ENCODE peak calls at places on chromosome 1, in seven cellular contexts. One of them, this sample, is unnamed.

GRCh38 chr1:110610741-110611286 is 4.7 kb upstream of the KCNA2 start:
- DNase-seq in fibroblast of mammary gland: no peak
- DNase-seq in AG09309: no peak
- DNase-seq in H9: no peak
- DNase-seq in choroid plexus epithelial cell: no peak
- DNase-seq in nephron progenitor cell: no peak
- DNase-seq in WTC11: no peak
- DNase-seq in this sample: no peak

GRCh38 chr1:160954158-160955104 is at the start of gene ITLN2:
- DNase-seq in nephron progenitor cell: peak
- DNase-seq in choroid plexus epithelial cell: peak
- DNase-seq in H9: peak
- DNase-seq in AG09309: no peak
- DNase-seq in WTC11: peak
- DNase-seq in fibroblast of mammary gland: peak
- DNase-seq in this sample: peak

GRCh38 chr1:226665505-226666163 is 73.4 kb downstream of the ITPKB start:
- DNase-seq in fibroblast of mammary gland: no peak
- DNase-seq in H9: no peak
- DNase-seq in choroid plexus epithelial cell: no peak
- DNase-seq in AG09309: no peak
- DNase-seq in nephron progenitor cell: no peak
- DNase-seq in WTC11: no peak
- DNase-seq in this sample: no peak

GRCh38 chr1:59833022-59833421 is 18.3 kb downstream of the HOOK1 start:
- DNase-seq in choroid plexus epithelial cell: peak
- DNase-seq in nephron progenitor cell: no peak
- DNase-seq in WTC11: no peak
- DNase-seq in fibroblast of mammary gland: peak
- DNase-seq in AG09309: no peak
- DNase-seq in H9: no peak
- DNase-seq in this sample: no peak

GRCh38 chr1:207309775-207310273 is 11.7 kb upstream of the CD55 start:
- DNase-seq in AG09309: no peak
- DNase-seq in nephron progenitor cell: no peak
- DNase-seq in choroid plexus epithelial cell: peak
- DNase-seq in fibroblast of mammary gland: peak
- DNase-seq in WTC11: no peak
- DNase-seq in H9: no peak
- DNase-seq in this sample: no peak

GRCh38 chr1:18299441-18300338 is 181.0 kb upstream of the KLHDC7A start:
- DNase-seq in choroid plexus epithelial cell: peak
- DNase-seq in AG09309: no peak
- DNase-seq in nephron progenitor cell: peak
- DNase-seq in H9: peak
- DNase-seq in WTC11: peak
- DNase-seq in fibroblast of mammary gland: peak
- DNase-seq in this sample: peak

GRCh38 chr1:222654849-222655248 is 37.0 kb downstream of the MIA3 start:
- DNase-seq in choroid plexus epithelial cell: peak
- DNase-seq in H9: no peak
- DNase-seq in nephron progenitor cell: no peak
- DNase-seq in WTC11: no peak
- DNase-seq in fibroblast of mammary gland: peak
- DNase-seq in AG09309: peak
- DNase-seq in this sample: no peak

GRCh38 chr1:228472655-228473054 is 14.5 kb upstream of the RNF187 start:
- DNase-seq in AG09309: no peak
- DNase-seq in H9: no peak
- DNase-seq in fibroblast of mammary gland: peak
- DNase-seq in nephron progenitor cell: no peak
- DNase-seq in WTC11: no peak
- DNase-seq in choroid plexus epithelial cell: peak
- DNase-seq in this sample: no peak

GRCh38 chr1:155173478-155174333 is at the start of gene TRIM46:
- DNase-seq in fibroblast of mammary gland: peak
- DNase-seq in WTC11: peak
- DNase-seq in H9: peak
- DNase-seq in AG09309: no peak
- DNase-seq in choroid plexus epithelial cell: peak
- DNase-seq in nephron progenitor cell: peak
- DNase-seq in this sample: no peak

GRCh38 chr1:97247196-97247595 is 525.6 kb downstream of the PTBP2 start:
- DNase-seq in AG09309: peak
- DNase-seq in WTC11: no peak
- DNase-seq in choroid plexus epithelial cell: peak
- DNase-seq in fibroblast of mammary gland: peak
- DNase-seq in nephron progenitor cell: no peak
- DNase-seq in H9: no peak
- DNase-seq in this sample: no peak

GRCh38 chr1:15279576-15280230 is 32.7 kb downstream of the FHAD1 start:
- DNase-seq in nephron progenitor cell: no peak
- DNase-seq in fibroblast of mammary gland: no peak
- DNase-seq in WTC11: peak
- DNase-seq in H9: peak
- DNase-seq in AG09309: no peak
- DNase-seq in choroid plexus epithelial cell: no peak
- DNase-seq in this sample: no peak
- TF ChIP-seq CTCF in nephron progenitor cell: no peak
- TF ChIP-seq CTCF in fibroblast of mammary gland: no peak
- TF ChIP-seq CTCF in WTC11: no peak
- TF ChIP-seq CTCF in H9: no peak
- TF ChIP-seq CTCF in AG09309: no peak
- TF ChIP-seq CTCF in choroid plexus epithelial cell: no peak
- TF ChIP-seq CTCF in this sample: no peak

DNA sequence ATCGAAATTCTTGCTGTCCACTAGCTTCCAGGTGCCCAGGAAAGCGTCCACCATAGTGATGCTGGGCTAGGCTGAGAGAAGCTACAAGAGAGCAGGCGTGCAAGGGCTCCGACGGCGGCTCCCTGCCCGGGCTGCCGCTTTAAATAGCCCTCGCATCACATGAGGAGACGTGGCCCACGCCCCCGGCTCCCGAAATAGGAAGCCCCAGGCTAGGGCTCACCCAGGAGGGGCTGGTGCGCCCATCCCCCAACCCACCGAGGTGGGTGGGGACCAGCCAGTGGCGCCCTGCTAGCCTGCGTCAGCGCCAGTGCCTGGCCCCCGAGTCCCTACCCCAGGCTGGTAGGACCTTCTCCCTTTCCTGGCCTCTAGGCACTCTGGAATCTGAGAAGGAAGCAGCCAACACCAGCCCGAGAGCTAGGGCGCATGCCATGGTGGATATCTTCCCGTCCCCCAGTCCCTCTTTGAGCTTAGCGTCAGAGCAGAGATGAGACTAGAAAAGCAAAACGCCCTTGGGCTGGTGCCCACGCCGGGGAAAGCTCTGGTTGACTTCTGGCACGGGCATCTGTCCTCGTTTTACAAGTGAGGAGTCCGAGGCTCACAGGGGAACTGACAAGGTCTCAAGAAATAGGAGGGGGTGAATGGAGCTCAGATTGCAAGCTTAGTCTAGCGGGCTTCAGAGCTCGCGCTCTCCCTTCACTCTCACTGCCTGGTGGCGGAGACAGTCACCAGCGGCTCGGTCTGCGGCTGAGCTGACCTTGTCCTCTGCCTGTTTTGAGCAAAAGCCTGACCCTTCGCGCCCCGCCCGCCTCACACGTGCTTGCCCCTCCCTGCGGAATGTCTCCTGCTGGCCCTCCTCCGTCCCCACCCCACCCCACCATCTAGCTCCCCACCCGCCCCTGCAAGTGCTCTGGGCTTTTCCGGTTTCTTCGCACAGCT is at the start of gene FABP3:
- DNase-seq in WTC11: peak
- DNase-seq in AG09309: no peak
- DNase-seq in choroid plexus epithelial cell: peak
- DNase-seq in H9: peak
- DNase-seq in nephron progenitor cell: peak
- DNase-seq in fibroblast of mammary gland: peak
- DNase-seq in this sample: peak
- TF ChIP-seq CTCF in WTC11: no peak
- TF ChIP-seq CTCF in AG09309: no peak
- TF ChIP-seq CTCF in choroid plexus epithelial cell: no peak
- TF ChIP-seq CTCF in H9: no peak
- TF ChIP-seq CTCF in nephron progenitor cell: no peak
- TF ChIP-seq CTCF in fibroblast of mammary gland: no peak
- TF ChIP-seq CTCF in this sample: no peak

DNA sequence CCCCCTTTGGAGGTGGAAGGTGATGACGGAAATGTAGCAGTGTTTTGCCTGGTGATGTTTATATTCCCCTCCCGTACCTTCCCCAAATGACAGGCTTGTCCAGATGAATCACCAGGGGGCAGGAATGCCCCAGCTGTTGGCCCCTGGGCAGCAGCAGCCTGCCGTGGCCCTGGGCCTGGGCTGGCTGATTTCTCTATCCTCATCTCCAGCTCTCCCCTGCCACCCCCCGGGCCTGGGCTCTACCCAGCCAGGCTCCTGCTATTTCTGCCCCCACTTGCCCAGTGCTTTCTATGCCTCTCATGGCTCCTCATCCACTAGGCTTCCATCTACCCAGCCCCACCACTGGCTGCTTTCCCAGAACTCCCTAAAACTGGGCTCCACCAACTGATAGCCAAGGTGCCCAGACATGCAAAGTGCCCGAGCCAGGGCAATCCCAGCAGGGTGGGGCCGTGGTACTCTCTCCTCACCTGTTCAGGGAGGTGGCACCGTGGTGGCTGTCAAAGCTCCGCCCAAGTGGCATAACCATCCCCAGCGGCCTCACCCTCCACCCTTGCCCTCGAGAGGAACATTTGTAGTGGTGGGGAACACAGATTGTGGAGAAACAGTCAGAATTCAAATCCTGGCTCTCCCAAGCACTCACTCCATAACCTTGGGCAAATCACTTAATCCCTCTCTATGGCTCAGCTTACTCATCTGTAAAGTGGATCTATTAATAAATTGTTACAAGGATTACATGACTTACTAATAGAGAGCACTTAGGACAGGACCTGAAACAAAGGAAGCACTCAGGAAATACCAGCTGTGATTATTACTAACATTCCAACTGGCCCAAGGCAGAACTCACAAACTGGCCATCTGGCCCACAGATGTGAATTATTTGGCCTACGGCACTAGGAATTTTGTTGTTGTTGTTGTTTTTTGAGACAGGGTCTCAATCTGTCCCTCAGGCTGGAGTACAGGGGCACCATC is 12.8 kb upstream of the ECE1 start:
- DNase-seq in choroid plexus epithelial cell: peak
- DNase-seq in nephron progenitor cell: no peak
- DNase-seq in H9: no peak
- DNase-seq in AG09309: peak
- DNase-seq in fibroblast of mammary gland: peak
- DNase-seq in WTC11: no peak
- DNase-seq in this sample: no peak
- TF ChIP-seq CTCF in choroid plexus epithelial cell: no peak
- TF ChIP-seq CTCF in nephron progenitor cell: no peak
- TF ChIP-seq CTCF in H9: peak
- TF ChIP-seq CTCF in AG09309: peak
- TF ChIP-seq CTCF in fibroblast of mammary gland: no peak
- TF ChIP-seq CTCF in WTC11: no peak
- TF ChIP-seq CTCF in this sample: no peak

GRCh38 chr1:1665815-1666251 is 7.0 kb upstream of the CDK11B start:
- DNase-seq in nephron progenitor cell: peak
- DNase-seq in AG09309: no peak
- DNase-seq in WTC11: peak
- DNase-seq in fibroblast of mammary gland: no peak
- DNase-seq in H9: peak
- DNase-seq in choroid plexus epithelial cell: no peak
- DNase-seq in this sample: peak
- TF ChIP-seq CTCF in nephron progenitor cell: peak
- TF ChIP-seq CTCF in AG09309: peak
- TF ChIP-seq CTCF in WTC11: peak
- TF ChIP-seq CTCF in fibroblast of mammary gland: peak
- TF ChIP-seq CTCF in H9: peak
- TF ChIP-seq CTCF in choroid plexus epithelial cell: peak
- TF ChIP-seq CTCF in this sample: peak

GRCh38 chr1:156600733-156601121 is 552 bp downstream of the GPATCH4 start:
- DNase-seq in nephron progenitor cell: no peak
- DNase-seq in WTC11: no peak
- DNase-seq in fibroblast of mammary gland: peak
- DNase-seq in H9: no peak
- DNase-seq in AG09309: no peak
- DNase-seq in choroid plexus epithelial cell: peak
- DNase-seq in this sample: no peak

GRCh38 chr1:156601892-156602291 is 613 bp upstream of the GPATCH4 start:
- DNase-seq in WTC11: no peak
- DNase-seq in choroid plexus epithelial cell: no peak
- DNase-seq in AG09309: no peak
- DNase-seq in nephron progenitor cell: no peak
- DNase-seq in H9: no peak
- DNase-seq in fibroblast of mammary gland: no peak
- DNase-seq in this sample: no peak

GRCh38 chr1:156601122-156601830 is at the start of gene GPATCH4:
- DNase-seq in fibroblast of mammary gland: peak
- DNase-seq in choroid plexus epithelial cell: peak
- DNase-seq in H9: peak
- DNase-seq in WTC11: peak
- DNase-seq in nephron progenitor cell: peak
- DNase-seq in AG09309: peak
- DNase-seq in this sample: peak

GRCh38 chr1:156599811-156600210 is 1.5 kb downstream of the GPATCH4 start:
- DNase-seq in fibroblast of mammary gland: peak
- DNase-seq in choroid plexus epithelial cell: no peak
- DNase-seq in WTC11: no peak
- DNase-seq in nephron progenitor cell: no peak
- DNase-seq in AG09309: no peak
- DNase-seq in H9: no peak
- DNase-seq in this sample: no peak

DNA sequence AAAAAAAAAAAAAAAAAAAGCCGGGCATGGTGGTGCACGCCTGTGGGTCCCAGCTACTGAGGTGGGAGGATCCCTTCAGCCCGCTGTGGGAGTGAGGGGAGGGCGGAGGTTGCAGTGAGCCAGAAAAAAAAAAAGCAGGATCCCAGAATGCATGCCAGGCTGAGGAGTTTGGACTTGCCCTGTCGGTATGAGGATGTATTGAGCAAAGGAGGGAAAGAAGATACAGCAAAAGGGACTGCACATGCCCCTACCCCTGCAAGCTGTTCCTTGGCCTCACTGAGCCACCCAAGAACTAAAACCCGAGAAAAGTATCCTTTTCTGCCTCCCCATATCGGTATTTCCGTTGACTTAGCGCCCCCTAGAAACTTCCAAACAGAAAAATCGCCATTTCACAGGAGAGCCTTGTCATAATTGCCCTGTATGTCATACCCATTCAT is 1.3 kb upstream of the GPATCH4 start:
- DNase-seq in H9: no peak
- DNase-seq in nephron progenitor cell: no peak
- DNase-seq in AG09309: no peak
- DNase-seq in fibroblast of mammary gland: peak
- DNase-seq in choroid plexus epithelial cell: peak
- DNase-seq in WTC11: no peak
- DNase-seq in this sample: no peak
- TF ChIP-seq CTCF in H9: peak
- TF ChIP-seq CTCF in nephron progenitor cell: no peak
- TF ChIP-seq CTCF in AG09309: peak
- TF ChIP-seq CTCF in fibroblast of mammary gland: peak
- TF ChIP-seq CTCF in choroid plexus epithelial cell: peak
- TF ChIP-seq CTCF in WTC11: no peak
- TF ChIP-seq CTCF in this sample: peak

This sample was measured in neural crest cell.